ENCODE peak calls at places on chromosome 14, in nine cellular contexts. L is stimulated activated CD4-positive, alpha-beta T cell treated with anti-CD3 and anti-CD28 coated beads, TNF-alpha, amount 100 ng/mL, for 48 hours; T is T-helper 17 cell; K is CD4-positive, alpha-beta T cell; V is RWPE1; Q is mesendoderm; M is T-cell; U is stimulated activated CD8-positive, alpha-beta memory T cell treated with anti-CD3 and anti-CD28 coated beads, Interleukin-4, amount 100 ng/mL, for 1 hour; H is progenitor cell of endocrine pancreas. F is an unnamed sample.

GRCh38 chr14:67396381-67396965 is 15.5 kb downstream of the PLEK2 start:
- DNase-seq in L (no peak), M (no peak), K (no peak), T (no peak), U (no peak), H (no peak), Q (peak; percentile 73), V (no peak), F (no peak)

GRCh38 chr14:88986146-88986841 is 161.8 kb downstream of the TTC8 start:
- DNase-seq in M (no peak), H (no peak), Q (no peak), K (no peak), T (no peak), U (no peak), V (peak; percentile 44), L (no peak), F (no peak)

GRCh38 chr14:35158951-35159653 is 36.8 kb downstream of the PRORP start:
- DNase-seq in L (no peak), T (no peak), V (no peak), U (no peak), Q (peak; percentile 71), M (no peak), K (no peak), H (no peak), F (no peak)

GRCh38 chr14:105088812-105089745 is 23.8 kb upstream of the GPR132 start:
- DNase-seq in L (no peak), K (no peak), M (no peak), U (no peak), V (no peak), T (no peak), H (no peak), Q (no peak), F (no peak)

GRCh38 chr14:85580536-85581165 is 50.7 kb downstream of the FLRT2 start:
- DNase-seq in T (no peak), H (no peak), L (no peak), V (no peak), Q (no peak), K (no peak), U (no peak), M (no peak), F (no peak)

GRCh38 chr14:71266994-71267636 is 359.9 kb downstream of the PCNX1 start:
- DNase-seq in K (no peak), V (peak; percentile 5), H (no peak), L (no peak), M (no peak), T (no peak), Q (no peak), U (no peak), F (no peak)

GRCh38 chr14:80278293-80279037 is 67.2 kb upstream of the DIO2 start:
- DNase-seq in M (no peak), K (no peak), H (no peak), V (no peak), T (no peak), Q (no peak), L (no peak), U (no peak), F (no peak)

GRCh38 chr14:75969126-75969525 is 12.7 kb downstream of the TGFB3 start:
- DNase-seq in K (no peak), H (no peak), L (no peak), U (no peak), M (no peak), V (no peak), T (no peak), Q (no peak), F (no peak)

GRCh38 chr14:81834308-81834707 is 300.7 kb upstream of the SEL1L start:
- DNase-seq in H (no peak), U (no peak), K (no peak), M (no peak), V (no peak), Q (peak; percentile 29), T (no peak), L (no peak), F (no peak)

GRCh38 chr14:22822619-22823551 is 6.8 kb upstream of the MRPL52 start:
- DNase-seq in V (no peak), U (peak; percentile 43), H (peak; percentile 77), M (peak; percentile 49), K (peak; percentile 67), T (peak; percentile 60), L (peak; percentile 46), Q (peak; percentile 99), F (no peak)

GRCh38 chr14:32947792-32948191 is 9.1 kb downstream of the NPAS3 start:
- DNase-seq in Q (no peak), K (no peak), L (no peak), V (no peak), M (no peak), U (no peak), T (no peak), H (no peak), F (no peak)

GRCh38 chr14:96986701-96987474 is 189.7 kb downstream of the VRK1 start:
- DNase-seq in T (no peak), M (no peak), H (no peak), L (no peak), U (no peak), Q (no peak), K (no peak), V (no peak), F (no peak)

GRCh38 chr14:30118992-30119640 is 191.5 kb upstream of the PRKD1 start:
- DNase-seq in Q (no peak), T (no peak), K (no peak), L (no peak), V (no peak), H (no peak), M (no peak), U (no peak), F (no peak)

GRCh38 chr14:44945264-44945663 is 16.5 kb downstream of the KLHL28 start:
- DNase-seq in L (no peak), M (no peak), Q (no peak), T (no peak), V (no peak), U (no peak), K (no peak), H (no peak), F (no peak)

GRCh38 chr14:60647837-60648168 is 1.5 kb downstream of the SIX1 start:
- DNase-seq in Q (no peak), H (no peak), U (no peak), L (no peak), M (no peak), V (no peak), T (no peak), K (no peak), F (no peak)

GRCh38 chr14:35362911-35363374 is 41.6 kb downstream of the NFKBIA start:
- DNase-seq in L (no peak), T (no peak), V (no peak), H (no peak), M (no peak), Q (no peak), U (no peak), K (no peak), F (no peak)